ENCODE peak calls at places on chromosomes 5 and 9, in four cellular contexts. X is fibroblast of lung, S is fibroblast of the aortic adventitia, D is NT2/D1. H is an unnamed sample.

GRCh38 chr5:34464820-34465219 is 191.3 kb upstream of the RAI14 start:
- DNase-seq in D (no peak), X (no peak), S (peak; percentile 5), H (peak; percentile 35)

GRCh38 chr9:105064248-105065118 is 136.5 kb upstream of the ABCA1 start:
- DNase-seq in S (peak; percentile 98), D (no peak), X (peak; percentile 98), H (peak; percentile 27)

GRCh38 chr5:32690153-32690552 is 21.0 kb upstream of the NPR3 start:
- DNase-seq in D (no peak), S (no peak), X (peak; percentile 9), H (no peak)

GRCh38 chr9:129166962-129167557 is 11.0 kb downstream of the IER5L start:
- DNase-seq in S (peak; percentile 72), X (peak; percentile 75), D (no peak), H (no peak)

GRCh38 chr9:27303219-27303618 is 6.3 kb upstream of the EQTN start:
- DNase-seq in D (peak; percentile 20), X (no peak), S (no peak), H (no peak)

GRCh38 chr5:132411382-132411925 is 41.9 kb downstream of the SLC22A5 start:
- DNase-seq in D (no peak), X (no peak), S (no peak), H (peak; percentile 68)

GRCh38 chr9:133258061-133259015 is 16.7 kb downstream of the ABO start:
- DNase-seq in S (no peak), D (no peak), X (no peak), H (no peak)

GRCh38 chr5:137622850-137623249 is 113.0 kb downstream of the KLHL3 start:
- DNase-seq in S (peak; percentile 65), X (no peak), D (no peak), H (peak; percentile 33)

GRCh38 chr5:108818613-108819272 is 71.0 kb downstream of the FER start:
- DNase-seq in D (no peak), X (peak; percentile 57), S (peak; percentile 49), H (peak; percentile 54)

GRCh38 chr5:173513521-173513991 is 102.9 kb downstream of the BOD1 start:
- DNase-seq in X (no peak), S (peak; percentile 73), D (no peak), H (no peak)

DNA sequence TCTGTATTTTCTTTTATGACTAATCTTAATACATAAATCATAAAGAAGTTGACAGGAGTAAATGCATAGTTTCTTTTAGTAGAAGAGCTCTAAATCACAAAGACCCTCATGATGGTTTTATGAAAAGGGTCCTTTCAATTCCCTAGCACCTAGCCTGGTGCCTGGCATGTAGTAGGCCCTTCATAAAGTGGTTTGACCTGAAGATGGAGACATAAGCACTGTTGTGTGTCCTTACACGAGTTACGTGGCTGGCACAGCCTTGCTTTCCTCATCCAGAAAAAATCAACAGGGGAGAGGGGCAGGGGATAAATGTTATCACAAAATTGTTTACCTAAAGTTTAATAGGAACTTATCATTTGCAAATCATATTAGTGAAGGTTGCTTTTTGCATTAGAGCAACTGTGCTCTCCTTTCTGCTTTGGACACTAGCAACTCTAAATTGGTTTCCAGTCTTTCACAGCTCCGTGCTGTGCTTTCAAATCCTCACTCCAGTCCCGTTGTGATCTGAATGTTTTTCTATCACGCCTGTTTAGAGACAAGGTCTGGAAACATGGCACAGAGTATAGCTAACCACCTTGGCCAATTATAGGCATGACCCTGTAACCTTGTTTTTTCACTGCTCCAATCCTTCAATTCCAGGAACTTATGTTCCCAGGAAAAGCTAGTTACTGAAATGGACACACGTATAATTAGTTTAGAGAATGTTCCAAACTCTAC is 55.7 kb downstream of the ARL15 start:
- DNase-seq in X (peak; percentile 39), S (peak; percentile 60), D (no peak), H (no peak)
- H3K4me3 ChIP-seq in X (no peak overlapping the region), S (no peak overlapping the region), D (no peak overlapping the region), H (no peak overlapping the region)

GRCh38 chr5:39902626-39903025 is 477.8 kb upstream of the DAB2 start:
- DNase-seq in D (no peak), S (no peak), X (no peak), H (no peak)

GRCh38 chr5:39905356-39905755 is 480.6 kb upstream of the DAB2 start:
- DNase-seq in S (peak; percentile 7), D (no peak), X (peak; percentile 10), H (no peak)

GRCh38 chr5:39906146-39906545 is 481.4 kb upstream of the DAB2 start:
- DNase-seq in D (no peak), S (peak; percentile 13), X (peak; percentile 21), H (no peak)
- H3K4me3 ChIP-seq in D (no peak overlapping the region), S (no peak overlapping the region), X (no peak overlapping the region), H (no peak overlapping the region)

GRCh38 chr5:134552301-134552700 is 26.8 kb downstream of the JADE2 start:
- DNase-seq in D (no peak), X (peak; percentile 97), S (peak; percentile 100), H (no peak)

GRCh38 chr5:134549714-134550113 is 24.2 kb downstream of the JADE2 start:
- DNase-seq in S (peak; percentile 91), D (no peak), X (peak; percentile 63), H (peak; percentile 49)

GRCh38 chr5:134551891-134552290 is 26.4 kb downstream of the JADE2 start:
- DNase-seq in S (no peak), X (no peak), D (no peak), H (no peak)

GRCh38 chr5:134547999-134548626 is 22.6 kb downstream of the JADE2 start:
- DNase-seq in S (no peak), D (no peak), X (no peak), H (peak; percentile 53)

DNA sequence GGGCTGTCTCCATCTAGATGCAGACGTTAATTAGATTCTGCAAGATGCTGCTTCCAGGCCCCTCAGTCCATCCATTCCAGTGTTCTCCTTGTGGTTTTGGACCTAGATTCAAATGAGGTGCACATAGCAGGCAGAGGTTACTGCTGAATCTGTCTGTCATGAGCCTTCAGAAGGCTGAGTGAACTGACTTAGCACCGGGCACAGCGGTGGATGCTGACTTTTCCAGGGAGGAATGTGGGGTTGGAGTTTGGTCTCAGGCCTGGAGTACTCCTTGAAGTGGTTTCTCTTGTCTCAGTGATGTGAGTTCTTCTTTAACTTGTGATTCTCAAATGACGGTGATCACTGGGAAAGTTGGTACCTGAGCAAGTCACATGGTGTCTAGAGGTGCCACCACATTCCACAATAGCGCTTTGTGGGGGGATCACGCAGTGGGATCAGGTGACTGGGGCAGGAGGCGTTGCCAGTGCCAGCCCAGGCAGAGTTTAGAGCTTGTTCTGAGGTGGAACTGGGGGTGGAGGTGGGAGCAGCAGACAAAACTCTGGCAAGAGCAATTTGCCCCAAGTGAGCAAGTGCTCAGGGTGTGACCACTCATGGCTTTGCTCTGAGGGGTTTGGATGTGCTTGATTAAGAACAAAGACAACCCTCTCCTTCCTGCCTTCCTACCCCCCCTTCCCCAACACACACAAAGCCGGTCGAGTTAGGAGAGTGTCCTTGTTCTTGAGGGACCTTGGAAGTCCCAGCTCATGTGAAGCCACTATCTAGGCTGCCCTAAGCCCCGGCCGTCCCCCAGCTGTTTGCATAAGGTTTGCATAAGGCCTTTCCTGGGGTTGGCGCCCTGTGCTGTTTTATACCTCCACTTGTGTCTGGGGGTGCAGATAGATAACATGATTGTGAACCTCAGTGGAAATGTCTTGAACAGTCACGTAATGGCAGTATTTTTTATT is 25.1 kb downstream of the JADE2 start:
- DNase-seq in S (peak; percentile 45), D (no peak), X (no peak), H (peak; percentile 72)
- H3K4me3 ChIP-seq in S (no peak overlapping the region), D (no peak overlapping the region), X (no peak overlapping the region), H (peak overlapping the region; percentile 8)

DNA sequence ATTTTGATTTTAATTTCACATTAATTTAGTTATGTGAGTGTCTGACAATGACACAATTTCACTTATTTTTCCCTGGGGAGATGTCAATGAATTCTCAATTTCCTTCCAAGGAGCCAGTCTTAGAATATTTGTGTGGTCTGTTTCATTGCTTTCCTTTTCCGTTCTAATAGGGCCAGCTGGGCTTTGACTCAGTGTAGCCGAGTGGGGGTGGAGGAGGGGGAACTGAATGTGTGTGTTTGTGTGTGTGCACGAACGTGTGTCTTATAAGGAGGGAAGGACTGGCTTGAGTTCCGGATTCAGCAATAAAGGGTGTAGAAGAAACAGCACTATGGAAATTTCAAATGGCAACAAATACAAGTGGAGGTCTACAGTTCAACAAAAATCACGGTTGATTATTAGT is 100.1 kb downstream of the BASP1 start:
- DNase-seq in X (no peak), D (no peak), S (no peak), H (peak; percentile 71)
- H3K4me3 ChIP-seq in X (no peak overlapping the region), D (no peak overlapping the region), S (no peak overlapping the region), H (peak overlapping the region; percentile 32)

GRCh38 chr9:13034696-13035006 is 244.8 kb downstream of the MPDZ start:
- DNase-seq in D (no peak), X (peak; percentile 26), S (no peak), H (no peak)
- H3K4me3 ChIP-seq in D (no peak overlapping the region), X (peak overlapping the region; percentile 45), S (no peak overlapping the region), H (no peak overlapping the region)

DNA sequence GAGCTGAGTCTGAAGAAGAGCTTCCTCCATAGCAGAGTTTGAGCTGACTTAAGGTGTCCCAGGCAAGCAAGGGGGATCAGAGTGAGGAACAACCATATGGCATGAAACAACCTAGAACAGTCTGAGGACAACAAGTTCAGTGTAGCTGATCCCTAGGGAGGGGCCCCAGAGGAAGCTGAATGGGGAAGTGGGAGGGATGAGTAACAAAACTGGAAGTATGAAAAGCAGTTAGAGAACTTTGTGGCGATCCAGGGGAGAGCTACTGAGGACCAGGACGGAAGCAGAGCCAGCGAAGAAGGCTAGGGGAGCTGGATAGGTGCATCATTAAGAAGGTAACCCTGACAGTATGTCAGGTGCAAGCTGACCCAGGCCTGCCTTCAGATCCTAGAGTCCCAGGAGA is 580.8 kb downstream of the BNC2 start:
- DNase-seq in D (no peak), S (no peak), X (no peak), H (peak; percentile 30)
- H3K4me3 ChIP-seq in D (no peak overlapping the region), S (no peak overlapping the region), X (no peak overlapping the region), H (no peak overlapping the region)

DNA sequence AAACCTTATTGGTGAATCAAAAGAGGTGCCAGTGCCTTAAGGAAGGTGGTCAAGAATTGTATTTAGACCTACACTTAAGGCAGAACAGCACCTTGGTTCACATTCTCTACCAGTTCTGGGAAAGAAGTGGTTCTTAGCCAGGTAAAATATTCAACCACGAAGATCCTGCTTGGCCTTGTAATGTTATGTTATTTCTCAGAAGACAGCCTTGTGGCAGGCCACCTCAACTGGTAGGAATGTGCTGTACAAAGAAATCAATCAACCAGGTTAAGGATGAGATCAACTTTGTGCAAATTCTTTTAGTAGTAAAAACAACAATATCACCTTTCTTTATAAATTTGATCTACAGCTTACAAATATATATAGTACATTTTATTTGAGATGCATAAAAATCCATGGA is 246.8 kb downstream of the ARRDC3 start:
- DNase-seq in X (no peak), D (no peak), S (no peak), H (no peak)
- H3K4me3 ChIP-seq in X (no peak overlapping the region), D (no peak overlapping the region), S (no peak overlapping the region), H (no peak overlapping the region)

H was measured in GM12865.